ENCODE peak calls at places on chromosomes 7 and 10, in nine cellular contexts. One of them, this sample, is unnamed.

GRCh38 chr7:374706-375490 is 84.9 kb downstream of the FOXL3 start:
- DNase-seq in omental fat pad: no peak
- DNase-seq in EH: no peak
- DNase-seq in HFF-Myc: no peak
- DNase-seq in iris pigment epithelial cell: no peak
- DNase-seq in left ventricle myocardium inferior: no peak
- DNase-seq in stimulated activated CD8-positive, alpha-beta memory T cell treated with anti-CD3 and anti-CD28 coated beads, Interleukin-4, amount 100 ng/mL, for 1 hour: no peak
- DNase-seq in type B pancreatic cell: peak
- DNase-seq in retina: no peak
- DNase-seq in this sample: no peak

GRCh38 chr7:89283311-89283710 is 487.8 kb upstream of the TEX47 start:
- DNase-seq in omental fat pad: no peak
- DNase-seq in EH: no peak
- DNase-seq in HFF-Myc: no peak
- DNase-seq in iris pigment epithelial cell: no peak
- DNase-seq in left ventricle myocardium inferior: no peak
- DNase-seq in stimulated activated CD8-positive, alpha-beta memory T cell treated with anti-CD3 and anti-CD28 coated beads, Interleukin-4, amount 100 ng/mL, for 1 hour: no peak
- DNase-seq in type B pancreatic cell: no peak
- DNase-seq in retina: no peak
- DNase-seq in this sample: no peak

GRCh38 chr7:98911936-98912335 is 33.6 kb downstream of the TRRAP start:
- DNase-seq in omental fat pad: no peak
- DNase-seq in EH: no peak
- DNase-seq in HFF-Myc: no peak
- DNase-seq in iris pigment epithelial cell: no peak
- DNase-seq in left ventricle myocardium inferior: no peak
- DNase-seq in stimulated activated CD8-positive, alpha-beta memory T cell treated with anti-CD3 and anti-CD28 coated beads, Interleukin-4, amount 100 ng/mL, for 1 hour: no peak
- DNase-seq in type B pancreatic cell: no peak
- DNase-seq in retina: no peak
- DNase-seq in this sample: no peak

GRCh38 chr7:106560482-106560881 is 100.5 kb downstream of the CCDC71L start:
- DNase-seq in omental fat pad: no peak
- DNase-seq in EH: no peak
- DNase-seq in HFF-Myc: no peak
- DNase-seq in iris pigment epithelial cell: no peak
- DNase-seq in left ventricle myocardium inferior: no peak
- DNase-seq in stimulated activated CD8-positive, alpha-beta memory T cell treated with anti-CD3 and anti-CD28 coated beads, Interleukin-4, amount 100 ng/mL, for 1 hour: no peak
- DNase-seq in type B pancreatic cell: no peak
- DNase-seq in retina: no peak
- DNase-seq in this sample: no peak

GRCh38 chr10:97372233-97372875 is 28.8 kb downstream of the RRP12 start:
- DNase-seq in omental fat pad: no peak
- DNase-seq in EH: no peak
- DNase-seq in HFF-Myc: no peak
- DNase-seq in iris pigment epithelial cell: no peak
- DNase-seq in left ventricle myocardium inferior: no peak
- DNase-seq in stimulated activated CD8-positive, alpha-beta memory T cell treated with anti-CD3 and anti-CD28 coated beads, Interleukin-4, amount 100 ng/mL, for 1 hour: no peak
- DNase-seq in type B pancreatic cell: no peak
- DNase-seq in retina: no peak
- DNase-seq in this sample: no peak

GRCh38 chr10:121990015-121990677 is 1.2 kb downstream of the TACC2 start:
- DNase-seq in omental fat pad: no peak
- DNase-seq in EH: no peak
- DNase-seq in HFF-Myc: no peak
- DNase-seq in iris pigment epithelial cell: no peak
- DNase-seq in left ventricle myocardium inferior: no peak
- DNase-seq in stimulated activated CD8-positive, alpha-beta memory T cell treated with anti-CD3 and anti-CD28 coated beads, Interleukin-4, amount 100 ng/mL, for 1 hour: no peak
- DNase-seq in type B pancreatic cell: no peak
- DNase-seq in retina: no peak
- DNase-seq in this sample: no peak

GRCh38 chr7:34091330-34091917 is 186.1 kb downstream of the BMPER start:
- DNase-seq in omental fat pad: no peak
- DNase-seq in EH: peak
- DNase-seq in HFF-Myc: no peak
- DNase-seq in iris pigment epithelial cell: peak
- DNase-seq in left ventricle myocardium inferior: no peak
- DNase-seq in stimulated activated CD8-positive, alpha-beta memory T cell treated with anti-CD3 and anti-CD28 coated beads, Interleukin-4, amount 100 ng/mL, for 1 hour: no peak
- DNase-seq in type B pancreatic cell: no peak
- DNase-seq in retina: no peak
- DNase-seq in this sample: peak

GRCh38 chr10:8048281-8049008 is 6.0 kb upstream of the GATA3 start:
- DNase-seq in omental fat pad: no peak
- DNase-seq in EH: no peak
- DNase-seq in HFF-Myc: no peak
- DNase-seq in iris pigment epithelial cell: no peak
- DNase-seq in left ventricle myocardium inferior: no peak
- DNase-seq in stimulated activated CD8-positive, alpha-beta memory T cell treated with anti-CD3 and anti-CD28 coated beads, Interleukin-4, amount 100 ng/mL, for 1 hour: no peak
- DNase-seq in type B pancreatic cell: no peak
- DNase-seq in retina: no peak
- DNase-seq in this sample: no peak

GRCh38 chr7:28469562-28469961 is 57.2 kb downstream of the CREB5 start:
- DNase-seq in omental fat pad: no peak
- DNase-seq in EH: no peak
- DNase-seq in HFF-Myc: no peak
- DNase-seq in iris pigment epithelial cell: no peak
- DNase-seq in left ventricle myocardium inferior: no peak
- DNase-seq in stimulated activated CD8-positive, alpha-beta memory T cell treated with anti-CD3 and anti-CD28 coated beads, Interleukin-4, amount 100 ng/mL, for 1 hour: no peak
- DNase-seq in type B pancreatic cell: no peak
- DNase-seq in retina: no peak
- DNase-seq in this sample: no peak

GRCh38 chr10:132904814-132905649 is 37.3 kb downstream of the CFAP46 start:
- DNase-seq in omental fat pad: no peak
- DNase-seq in EH: no peak
- DNase-seq in HFF-Myc: no peak
- DNase-seq in iris pigment epithelial cell: no peak
- DNase-seq in left ventricle myocardium inferior: no peak
- DNase-seq in stimulated activated CD8-positive, alpha-beta memory T cell treated with anti-CD3 and anti-CD28 coated beads, Interleukin-4, amount 100 ng/mL, for 1 hour: no peak
- DNase-seq in type B pancreatic cell: no peak
- DNase-seq in retina: no peak
- DNase-seq in this sample: no peak